ENCODE peak calls at places on chromosome 2, in seven cellular contexts. C, J, S, W, D, U and K are unnamed samples.

GRCh38 chr2:64404743-64405142 is 49.2 kb upstream of the LGALSL start:
- DNase-seq in C (no peak), J (peak; percentile 69), U (peak; percentile 90), W (peak; percentile 45), S (no peak), D (peak; percentile 72), K (no peak)

GRCh38 chr2:202624133-202624532 is 10.6 kb upstream of the FAM117B start:
- DNase-seq in U (no peak), J (no peak), C (no peak), S (no peak), D (no peak), W (no peak), K (no peak)

GRCh38 chr2:230930149-230930780 is 5.2 kb upstream of the GPR55 start:
- DNase-seq in D (no peak), S (no peak), U (no peak), J (peak; percentile 12), W (no peak), C (no peak), K (no peak)

GRCh38 chr2:58428286-58428552 is 187.1 kb upstream of the FANCL start:
- DNase-seq in S (peak; percentile 26), C (no peak), U (no peak), W (peak; percentile 45), D (peak; percentile 88), J (no peak), K (no peak)

GRCh38 chr2:136246086-136246669 is 128.2 kb upstream of the CXCR4 start:
- DNase-seq in S (peak; percentile 12), W (peak; percentile 58), D (peak; percentile 26), C (no peak), U (peak; percentile 92), J (peak; percentile 77), K (peak; percentile 57)

GRCh38 chr2:162058973-162059668 is 14.9 kb downstream of the DPP4 start:
- DNase-seq in S (no peak), C (no peak), J (no peak), W (peak; percentile 16), U (no peak), D (no peak), K (no peak)

GRCh38 chr2:47344890-47345583 is 57.9 kb upstream of the MSH2 start:
- DNase-seq in C (no peak), U (peak; percentile 95), D (peak; percentile 97), J (peak; percentile 99), S (peak; percentile 99), W (peak; percentile 67), K (peak; percentile 7)

GRCh38 chr2:113138428-113139322 is 11.3 kb downstream of the IL1RN start:
- DNase-seq in D (peak; percentile 73), U (peak; percentile 66), S (peak; percentile 76), J (peak; percentile 74), W (peak; percentile 61), C (peak; percentile 32), K (no peak)

GRCh38 chr2:96665083-96665569 is 22.6 kb downstream of the FER1L5 start:
- DNase-seq in C (peak; percentile 95), U (peak; percentile 66), W (peak; percentile 98), D (no peak), S (peak; percentile 89), J (no peak), K (peak; percentile 54)

GRCh38 chr2:196259507-196260481 is 88.4 kb upstream of the STK17B start:
- DNase-seq in D (no peak), U (no peak), S (peak; percentile 77), J (no peak), C (no peak), W (peak; percentile 82), K (no peak)

GRCh38 chr2:96832751-96833507 is 10.9 kb downstream of the ANKRD23 start:
- DNase-seq in S (peak; percentile 67), J (peak; percentile 93), D (peak; percentile 93), C (peak; percentile 11), W (no peak), U (peak; percentile 97), K (peak; percentile 88)

GRCh38 chr2:38074047-38074774 is 1.7 kb downstream of the CYP1B1 start:
- DNase-seq in U (no peak), J (peak; percentile 80), S (peak; percentile 56), D (peak; percentile 55), W (no peak), C (no peak), K (no peak)

GRCh38 chr2:79782540-79782939 is 269.7 kb downstream of the CTNNA2 start:
- DNase-seq in C (no peak), W (no peak), U (no peak), D (peak; percentile 73), S (no peak), J (peak; percentile 57), K (no peak)

GRCh38 chr2:65292095-65292378 is 64.4 kb downstream of the ACTR2 start:
- DNase-seq in D (no peak), J (no peak), S (no peak), U (no peak), C (no peak), W (no peak), K (no peak)

GRCh38 chr2:129300456-129300855 is 679.0 kb upstream of the RAB6C start:
- DNase-seq in C (no peak), J (no peak), D (no peak), U (no peak), S (no peak), W (no peak), K (no peak)

GRCh38 chr2:188971316-188971930 is 2.8 kb upstream of the COL3A1 start:
- DNase-seq in U (no peak), W (peak; percentile 48), C (no peak), S (no peak), J (no peak), D (no peak), K (peak; percentile 28)

GRCh38 chr2:26292646-26293045 is 47.9 kb downstream of the HADHB start:
- DNase-seq in D (no peak), C (no peak), J (no peak), U (no peak), S (no peak), W (peak; percentile 74), K (no peak)

GRCh38 chr2:32963941-32964340 is 17.2 kb downstream of the LTBP1 start:
- DNase-seq in C (no peak), U (no peak), D (no peak), W (peak; percentile 52), S (no peak), J (no peak), K (no peak)

GRCh38 chr2:178320011-178320410 is 125.7 kb downstream of the OSBPL6 start:
- DNase-seq in J (no peak), D (no peak), S (no peak), W (no peak), C (no peak), U (no peak), K (no peak)

GRCh38 chr2:70979626-70980025 is 1.2 kb downstream of the ANKRD53 start:
- DNase-seq in C (no peak), W (no peak), S (no peak), D (no peak), U (peak; percentile 49), J (peak; percentile 46), K (no peak)

GRCh38 chr2:71798266-71799012 is 345.1 kb downstream of the DYSF start:
- DNase-seq in S (peak; percentile 71), C (no peak), U (peak; percentile 62), W (peak; percentile 64), J (peak; percentile 92), D (peak; percentile 89), K (no peak)

GRCh38 chr2:176466918-176467452 is 197.7 kb downstream of the MTX2 start:
- DNase-seq in C (no peak), D (no peak), U (no peak), J (no peak), W (no peak), S (no peak), K (no peak)

DNA sequence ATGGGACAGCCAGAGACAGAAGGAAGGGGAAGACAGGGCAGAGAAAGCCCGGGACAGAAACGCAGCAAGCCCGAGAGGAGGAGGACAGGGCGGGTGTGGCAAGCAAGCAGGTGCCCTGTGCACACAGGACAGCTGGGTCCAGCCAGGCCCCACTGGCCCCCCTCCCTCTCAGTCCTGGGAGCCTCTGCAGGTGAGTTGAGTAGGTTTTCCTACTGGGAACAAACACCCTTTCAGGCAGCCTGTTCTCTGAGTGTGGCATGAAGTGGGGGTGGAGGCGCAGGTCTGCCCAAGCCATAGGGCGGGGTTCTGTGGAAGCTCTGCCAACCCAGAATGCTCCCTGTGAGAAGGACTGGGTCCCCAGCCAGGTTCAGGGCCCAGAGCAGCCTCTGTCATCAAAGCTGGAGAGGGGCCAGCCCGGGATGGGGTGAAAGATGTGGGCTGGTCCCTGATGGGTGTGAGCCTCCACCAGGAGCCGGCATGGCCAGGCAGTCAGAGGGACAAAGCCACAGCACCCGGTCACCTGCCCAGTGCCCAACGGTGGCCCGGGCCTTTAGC is 129.4 kb downstream of the TFCP2L1 start:
- DNase-seq in D (no peak), J (no peak), S (no peak), W (no peak), U (no peak), C (no peak), K (no peak)
- H3K27ac ChIP-seq in D (no peak overlapping the region), J (no peak overlapping the region), S (no peak overlapping the region), W (no peak overlapping the region), U (no peak overlapping the region), C (no peak overlapping the region), K (no peak overlapping the region)

GRCh38 chr2:238875531-238876231 is 27.8 kb downstream of the TWIST2 start:
- DNase-seq in S (no peak), D (no peak), U (peak; percentile 48), J (no peak), C (no peak), W (peak; percentile 45), K (no peak)
- H3K4me3 ChIP-seq in S (no peak overlapping the region), D (no peak overlapping the region), U (no peak overlapping the region), J (no peak overlapping the region), C (no peak overlapping the region), W (no peak overlapping the region), K (no peak overlapping the region)

GRCh38 chr2:107772380-107772779 is 54.3 kb upstream of the RGPD4 start:
- DNase-seq in C (no peak), U (no peak), J (no peak), W (no peak), D (no peak), S (no peak), K (no peak)

GRCh38 chr2:107777962-107778361 is 48.7 kb upstream of the RGPD4 start:
- DNase-seq in J (no peak), D (no peak), U (no peak), C (no peak), S (no peak), W (no peak), K (no peak)

GRCh38 chr2:107775171-107775570 is 51.5 kb upstream of the RGPD4 start:
- DNase-seq in S (no peak), W (no peak), J (no peak), D (no peak), C (no peak), U (no peak), K (no peak)

GRCh38 chr2:107776333-107776732 is 50.4 kb upstream of the RGPD4 start:
- DNase-seq in W (no peak), D (no peak), C (no peak), U (no peak), S (no peak), J (no peak), K (no peak)

DNA sequence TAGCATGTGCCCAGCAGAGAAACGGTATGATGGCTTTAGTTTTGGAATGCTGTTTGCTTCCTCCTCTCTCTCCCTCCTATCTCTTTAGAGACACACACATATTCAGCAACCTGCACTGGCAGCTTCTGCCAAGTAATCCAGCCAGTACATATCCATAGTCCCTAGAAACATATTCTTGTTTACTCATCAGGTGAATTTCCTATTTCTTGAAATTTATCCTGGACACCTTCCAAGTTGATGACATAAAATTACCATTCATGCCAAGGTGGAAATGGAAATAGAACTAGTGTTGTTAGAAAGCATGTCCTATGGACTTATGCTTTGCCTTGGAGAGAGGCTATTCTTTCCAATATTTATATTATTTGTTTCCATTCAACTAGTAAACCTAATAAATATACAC is 50.9 kb upstream of the RGPD4 start:
- DNase-seq in D (no peak), S (no peak), W (no peak), C (no peak), U (no peak), J (no peak), K (no peak)
- H3K27ac ChIP-seq in D (no peak overlapping the region), S (no peak overlapping the region), W (no peak overlapping the region), C (no peak overlapping the region), U (no peak overlapping the region), J (no peak overlapping the region), K (no peak overlapping the region)

GRCh38 chr2:150232321-150232720 is 255.1 kb downstream of the RND3 start:
- DNase-seq in C (no peak), S (no peak), U (no peak), J (no peak), W (no peak), D (no peak), K (no peak)
- H3K4me3 ChIP-seq in C (no peak overlapping the region), S (no peak overlapping the region), U (no peak overlapping the region), J (no peak overlapping the region), W (no peak overlapping the region), D (no peak overlapping the region), K (no peak overlapping the region)